ENCODE peak calls at places on chromosomes 11 and 22, in four cellular contexts. W is lung, U is upper lobe of right lung, K is brain microvascular endothelial cell. B is an unnamed sample. For H3K36me3 and H3K27me3, the result is how much of the 10 kb centered on the place peaks cover.

GRCh38 chr11:57890521-57890920 is 128.9 kb downstream of the CTNND1 start:
- DNase-seq in W (no peak), U (no peak), K (no peak), B (no peak)

GRCh38 chr11:97691061-97691460 is 1301.2 kb downstream of the JRKL start:
- DNase-seq in K (no peak), U (no peak), W (no peak), B (no peak)

GRCh38 chr11:48012051-48012391 is 31.7 kb downstream of the PTPRJ start:
- DNase-seq in W (no peak), U (no peak), K (no peak), B (no peak)

GRCh38 chr11:61780581-61781162 is 11.7 kb downstream of the TMEM258 start:
- DNase-seq in W (no peak), K (no peak), U (peak), B (peak)

GRCh38 chr11:79616392-79616831 is 175.6 kb upstream of the TENM4 start:
- DNase-seq in W (no peak), U (no peak), K (no peak), B (no peak)

GRCh38 chr11:36110698-36111410 is 167.0 kb downstream of the LDLRAD3 start:
- DNase-seq in K (no peak), U (no peak), W (no peak), B (no peak)

GRCh38 chr11:45218705-45219104 is 67.4 kb downstream of the SYT13 start:
- DNase-seq in K (no peak), W (no peak), U (no peak), B (no peak)

GRCh38 chr11:614583-615452 is 932 bp downstream of the IRF7 start:
- DNase-seq in K (no peak), U (peak), W (no peak), B (no peak)

GRCh38 chr11:126176853-126177470 is 34.5 kb downstream of the RPUSD4 start:
- DNase-seq in K (no peak), U (no peak), W (no peak), B (no peak)

GRCh38 chr22:30922151-30922611 is 46.4 kb downstream of the MORC2 start:
- DNase-seq in K (peak), U (peak), W (peak), B (peak)

GRCh38 chr22:18994780-18995711 is 59.0 kb upstream of the PRODH start:
- DNase-seq in K (no peak), U (peak), W (no peak), B (no peak)

GRCh38 chr11:74024630-74025029 is 15.7 kb upstream of the UCP3 start:
- DNase-seq in W (peak), K (peak), U (no peak), B (no peak)

GRCh38 chr11:62647609-62648005 is 1.2 kb upstream of the GANAB start:
- DNase-seq in W (no peak), K (no peak), U (no peak), B (no peak)

GRCh38 chr22:45072322-45072903 is 62.6 kb upstream of the PHF21B start:
- DNase-seq in W (no peak), K (peak), U (no peak), B (peak)

GRCh38 chr11:74695705-74696280 is 35.4 kb downstream of the CHRDL2 start:
- DNase-seq in K (no peak), U (no peak), W (no peak), B (peak)

GRCh38 chr11:120985718-120986569 is 38.0 kb upstream of the TBCEL start:
- DNase-seq in U (peak), W (peak), K (peak), B (peak)

GRCh38 chr11:110479445-110480101 is 49.8 kb downstream of the FDX1 start:
- DNase-seq in K (peak), W (no peak), U (no peak), B (no peak)

GRCh38 chr22:22422629-22423112 is 85.9 kb downstream of the ZNF280B start:
- DNase-seq in W (peak), K (peak), U (peak), B (peak)

GRCh38 chr11:11569936-11570491 is 51.8 kb downstream of the GALNT18 start:
- DNase-seq in W (peak), K (no peak), U (peak), B (no peak)

GRCh38 chr11:124873980-124874379 is 8.7 kb downstream of the ROBO3 start:
- DNase-seq in U (no peak), K (no peak), W (no peak), B (peak)

GRCh38 chr11:35553831-35554230 is 28.4 kb upstream of the PAMR1 start:
- DNase-seq in K (peak), W (no peak), U (no peak), B (no peak)

GRCh38 chr22:40024201-40025061 is 29.7 kb downstream of the FAM83F start:
- DNase-seq in U (peak), W (peak), K (peak), B (peak)

GRCh38 chr11:121512468-121513465 is 60.0 kb upstream of the SORL1-AS1 start:
- DNase-seq in K (no peak), W (no peak), U (no peak), B (no peak)

GRCh38 chr11:75583710-75584658 is 21.9 kb downstream of the SERPINH1 start:
- DNase-seq in K (no peak), U (peak), W (peak), B (peak)

GRCh38 chr11:72582206-72583176 is 91.7 kb downstream of the PDE2A start:
- DNase-seq in W (no peak), U (peak), K (no peak), B (no peak)

GRCh38 chr11:72578991-72579815 is 95.0 kb downstream of the PDE2A start:
- DNase-seq in K (no peak), U (peak), W (no peak), B (peak)

GRCh38 chr11:72579816-72580647 is 94.2 kb downstream of the PDE2A start:
- DNase-seq in U (peak), W (no peak), K (no peak), B (no peak)

GRCh38 chr11:72581067-72581466 is 93.2 kb downstream of the PDE2A start:
- DNase-seq in W (no peak), K (no peak), U (peak), B (no peak)

DNA sequence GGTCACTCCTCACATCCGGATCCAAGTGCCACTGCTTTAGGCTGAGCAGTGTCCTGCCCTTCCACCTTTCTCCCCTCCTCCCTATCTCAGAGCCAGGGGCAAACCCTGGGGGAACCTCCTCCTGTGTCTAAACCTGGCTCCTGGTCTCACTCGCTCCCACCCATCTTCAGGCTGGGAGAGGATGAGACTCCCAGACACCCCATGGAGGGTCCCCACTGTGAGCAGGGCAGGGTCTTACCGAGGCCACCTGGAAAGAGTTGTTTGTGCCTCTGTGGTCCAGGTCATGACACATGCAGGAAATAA is 93.6 kb downstream of the PDE2A start:
- DNase-seq in K (no peak), W (no peak), U (peak), B (no peak)
- H3K36me3 ChIP-seq in K (under half), W (under half), U (under half), B (under half)

GRCh38 chr22:20550057-20550817 is 42.8 kb downstream of the MED15 start:
- DNase-seq in K (no peak), W (no peak), U (no peak), B (peak)

GRCh38 chr22:20550851-20551744 is 43.7 kb downstream of the MED15 start:
- DNase-seq in K (peak), W (no peak), U (no peak), B (peak)

GRCh38 chr22:20552913-20553401 is 45.5 kb downstream of the MED15 start:
- DNase-seq in W (no peak), K (peak), U (no peak), B (no peak)

GRCh38 chr22:20552450-20552894 is 45.1 kb downstream of the MED15 start:
- DNase-seq in K (peak), W (no peak), U (no peak), B (no peak)

GRCh38 chr22:20551805-20552449 is 44.5 kb downstream of the MED15 start:
- DNase-seq in K (no peak), U (no peak), W (no peak), B (peak)
- H3K4me3 ChIP-seq in K (no peak), U (no peak), W (no peak), B (no peak)

GRCh38 chr22:46146329-46146728 is 4.0 kb upstream of the PPARA start:
- DNase-seq in W (no peak), U (no peak), K (no peak), B (no peak)
- H3K27me3 ChIP-seq in W (under half), U (under half), K (under half), B (under half)

DNA sequence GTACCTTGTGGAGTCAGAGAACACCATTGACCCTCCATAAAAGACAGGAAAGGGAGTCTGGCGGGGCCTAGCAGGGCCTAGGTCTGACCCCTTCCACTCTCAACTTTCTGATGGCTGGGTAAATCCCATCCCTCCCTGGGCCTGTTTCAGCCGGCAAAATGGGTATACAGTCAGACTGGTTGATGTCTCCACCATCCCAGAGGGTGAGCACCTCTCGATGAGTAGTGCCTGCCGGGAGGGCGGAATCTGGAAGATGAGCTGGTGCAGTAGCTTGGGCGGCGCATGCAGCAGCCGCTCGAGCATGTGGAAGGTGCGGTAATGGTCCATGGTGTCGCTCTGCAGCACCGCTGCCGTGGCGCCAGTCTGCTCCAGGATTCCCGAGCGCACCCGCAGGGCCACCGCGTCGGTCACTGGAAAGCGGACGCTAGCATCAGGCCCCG is 528 bp downstream of the FIBP start:
- DNase-seq in U (no peak), W (no peak), K (no peak), B (no peak)
- H3K36me3 ChIP-seq in U (under half), W (under half), K (under half), B (under half)

GRCh38 chr11:7520011-7520942 is 6.5 kb downstream of the PPFIBP2 start:
- DNase-seq in U (no peak), W (no peak), K (no peak), B (no peak)
- H3K4me3 ChIP-seq in U (no peak), W (no peak), K (no peak), B (no peak)

GRCh38 chr11:64609436-64610047 is 18.5 kb downstream of the SLC22A12 start:
- DNase-seq in U (no peak), W (no peak), K (no peak), B (no peak)

GRCh38 chr11:64613648-64614047 is 22.6 kb downstream of the SLC22A12 start:
- DNase-seq in K (no peak), W (no peak), U (no peak), B (no peak)

GRCh38 chr11:64610596-64610995 is 19.6 kb downstream of the SLC22A12 start:
- DNase-seq in U (no peak), K (no peak), W (no peak), B (peak)

GRCh38 chr11:64611961-64612646 is 21.1 kb downstream of the SLC22A12 start:
- DNase-seq in K (no peak), W (no peak), U (no peak), B (peak)

DNA sequence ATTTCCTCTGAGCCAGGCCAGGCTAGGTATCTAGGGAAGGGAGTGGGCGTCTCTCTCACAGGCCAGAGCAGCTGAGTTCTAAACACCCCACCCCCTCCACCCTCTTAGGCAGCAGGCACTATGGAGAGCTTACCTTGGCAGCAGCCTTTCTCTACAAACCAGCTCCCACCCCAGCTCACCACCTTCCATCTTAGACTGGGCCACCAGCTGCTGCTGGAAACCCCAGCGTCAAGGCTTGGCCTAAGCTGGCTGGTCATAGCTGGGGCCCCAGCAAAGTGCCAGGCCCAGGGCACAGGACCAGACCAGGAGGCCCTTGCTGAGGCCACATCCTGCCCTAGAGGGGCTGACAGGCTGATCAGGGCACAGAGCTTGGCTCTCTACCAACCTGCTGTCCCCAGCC is 20.2 kb downstream of the SLC22A12 start:
- DNase-seq in U (no peak), K (no peak), W (no peak), B (no peak)
- H3K27me3 ChIP-seq in U (under half), K (under half), W (under half), B (under half)

DNA sequence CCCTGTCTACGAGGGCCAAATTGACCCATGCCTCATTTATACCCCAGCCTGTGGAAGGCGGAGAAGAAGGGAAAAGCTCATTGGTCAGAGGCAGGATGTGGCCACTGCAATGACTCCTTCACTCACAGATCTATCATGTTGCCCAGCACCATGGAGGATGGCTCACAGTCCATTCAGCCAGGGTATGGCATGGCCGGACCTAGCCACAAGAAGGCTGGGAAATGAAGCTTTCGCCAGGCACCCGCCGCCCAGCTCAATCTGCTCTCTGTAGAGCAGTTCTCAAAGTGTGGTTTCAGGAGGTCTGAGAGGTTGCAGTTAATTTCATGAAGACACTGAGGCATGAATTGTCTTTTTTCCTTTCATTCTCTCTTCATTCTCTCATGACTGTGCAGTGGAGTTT is 40.6 kb upstream of the LINC01488 start:
- DNase-seq in U (no peak), K (no peak), W (no peak), B (no peak)
- H3K36me3 ChIP-seq in U (under half), K (under half), W (under half), B (under half)

GRCh38 chr11:86091086-86091485 is 22.2 kb upstream of the PICALM start:
- DNase-seq in U (no peak), W (no peak), K (no peak), B (no peak)

GRCh38 chr11:86087281-86087680 is 18.4 kb upstream of the PICALM start:
- DNase-seq in W (no peak), K (no peak), U (no peak), B (no peak)

GRCh38 chr11:86089659-86090058 is 20.8 kb upstream of the PICALM start:
- DNase-seq in K (no peak), W (no peak), U (no peak), B (no peak)

DNA sequence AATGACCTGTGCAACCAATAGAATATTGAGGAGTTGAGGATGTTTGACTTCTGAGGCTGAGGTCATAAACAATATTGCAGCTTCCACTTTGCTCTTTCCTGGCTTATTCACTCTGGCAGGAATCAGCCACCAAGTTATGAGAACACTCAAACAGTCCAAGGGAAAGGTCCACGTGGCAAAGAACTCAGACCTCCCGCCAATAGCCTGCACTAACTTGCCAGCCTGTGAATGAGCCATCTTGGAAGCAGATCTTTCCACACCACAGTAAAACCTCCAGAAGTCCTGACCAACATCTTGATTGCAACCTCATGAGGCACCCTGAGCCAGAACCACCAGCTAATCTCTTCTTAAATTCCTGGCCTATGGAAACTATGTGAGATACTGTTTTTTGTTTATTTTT is 22.7 kb upstream of the PICALM start:
- DNase-seq in K (peak), U (no peak), W (no peak), B (no peak)
- H3K4me3 ChIP-seq in K (no peak), U (no peak), W (no peak), B (no peak)

DNA sequence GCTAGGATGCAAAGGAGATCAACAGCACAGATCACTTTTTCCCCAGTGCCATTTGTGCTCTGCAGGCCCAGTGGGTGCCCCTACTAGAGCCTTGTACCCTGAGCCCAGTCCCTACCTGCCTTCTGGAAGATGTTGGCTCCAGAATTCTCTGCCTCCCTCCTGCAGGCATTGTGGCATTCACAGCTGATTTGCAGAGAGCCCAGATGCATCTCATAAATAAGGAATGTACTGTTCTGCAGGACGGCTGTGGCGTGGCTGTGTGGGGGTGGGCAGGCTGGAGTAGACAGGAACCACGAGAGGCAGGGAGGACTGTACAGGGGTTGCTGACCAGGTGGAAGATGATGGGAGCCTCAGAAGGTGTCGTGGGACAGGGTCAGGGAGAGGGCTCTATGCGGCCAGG is 11.2 kb upstream of the MIAT start:
- DNase-seq in U (no peak), K (peak), W (no peak), B (no peak)
- H3K27me3 ChIP-seq in U (under half), K (under half), W (under half), B (under half)

B was measured in H7.